ENCODE peak calls at places on chromosomes 4 and X, in seven cellular contexts. W is CD8-positive, alpha-beta T cell; D is spleen; C is PC-3; J is adrenal gland; G is uterus; P is CD4-positive, alpha-beta memory T cell. Z is an unnamed sample. For H3K4me1, the result is how much of the 10 kb centered on the place peaks cover.

GRCh38 chr4:90113881-90114457 is 13.2 kb upstream of the CCSER1 start:
- DNase-seq in C (peak), D (no peak), J (no peak), G (no peak), W (no peak), P (no peak), Z (no peak)

GRCh38 chrX:107448625-107449468 is 605 bp upstream of the FRMPD3 start:
- DNase-seq in G (peak), D (no peak), W (no peak), J (no peak), C (peak), P (no peak), Z (no peak)

GRCh38 chr4:164023214-164023613 is 528.7 kb downstream of the TMA16 start:
- DNase-seq in P (no peak), D (no peak), C (no peak), G (no peak), W (no peak), J (no peak), Z (no peak)

GRCh38 chrX:101803451-101803850 is 128.4 kb downstream of the ZMAT1 start:
- DNase-seq in C (peak), D (no peak), G (no peak), W (no peak), P (no peak), J (no peak), Z (no peak)

GRCh38 chr4:172980178-172980577 is 188.4 kb upstream of the GALNT7 start:
- DNase-seq in J (no peak), P (no peak), W (no peak), C (no peak), D (no peak), G (no peak), Z (no peak)

GRCh38 chr4:92615049-92615448 is 311.3 kb downstream of the GRID2 start:
- DNase-seq in D (no peak), W (no peak), G (no peak), C (no peak), P (no peak), J (no peak), Z (no peak)

GRCh38 chrX:51598899-51599298 is 19.8 kb downstream of the CENPVL3 start:
- DNase-seq in P (no peak), G (no peak), W (no peak), J (no peak), C (no peak), D (no peak), Z (no peak)

GRCh38 chr4:109952612-109953011 is 39.9 kb downstream of the EGF start:
- DNase-seq in P (no peak), D (no peak), G (no peak), J (no peak), W (no peak), C (no peak), Z (no peak)

GRCh38 chrX:1305411-1305810 is 31.2 kb upstream of the IL3RA start:
- DNase-seq in P (no peak), W (no peak), D (peak), C (no peak), G (no peak), J (no peak), Z (no peak)

GRCh38 chr4:3470244-3471097 is 7.4 kb downstream of the DOK7 start:
- DNase-seq in C (peak), W (no peak), P (no peak), D (peak), J (no peak), G (no peak), Z (no peak)

GRCh38 chr4:55214172-55214571 is 88.8 kb upstream of the KDR start:
- DNase-seq in D (no peak), C (peak), J (no peak), P (no peak), G (no peak), W (no peak), Z (no peak)

GRCh38 chr4:8264106-8264505 is 5.4 kb upstream of the HTRA3 start:
- DNase-seq in C (no peak), W (no peak), P (no peak), J (no peak), G (no peak), D (no peak), Z (no peak)

GRCh38 chr4:122764071-122764807 is 31.7 kb downstream of the BBS12 start:
- DNase-seq in J (no peak), D (no peak), P (no peak), W (no peak), G (no peak), C (peak), Z (no peak)

GRCh38 chr4:21697583-21697982 is 251.0 kb downstream of the KCNIP4 start:
- DNase-seq in G (no peak), C (peak), J (peak), D (peak), W (no peak), P (no peak), Z (peak)

GRCh38 chr4:82918091-82918490 is 17.6 kb downstream of the THAP9 start:
- DNase-seq in C (no peak), W (no peak), G (no peak), P (no peak), D (no peak), J (no peak), Z (no peak)

GRCh38 chrX:107537815-107538214 is 88.4 kb downstream of the FRMPD3 start:
- DNase-seq in W (no peak), P (peak), J (peak), G (no peak), D (no peak), C (peak), Z (no peak)

GRCh38 chrX:17412692-17413091 is 37.7 kb downstream of the NHS start:
- DNase-seq in D (no peak), W (no peak), C (peak), P (no peak), J (no peak), G (no peak), Z (no peak)

GRCh38 chr4:138972956-138973819 is 42.4 kb upstream of the NOCT start:
- DNase-seq in G (no peak), J (no peak), P (no peak), D (no peak), C (no peak), W (no peak), Z (no peak)

GRCh38 chr4:831483-831805 is 5.5 kb upstream of the CPLX1 start:
- DNase-seq in W (no peak), C (no peak), G (no peak), J (no peak), P (no peak), D (no peak), Z (no peak)

GRCh38 chr4:34644716-34645115 is 1599.6 kb downstream of the ARAP2 start:
- DNase-seq in W (no peak), D (no peak), G (no peak), P (no peak), J (no peak), C (no peak), Z (no peak)

GRCh38 chr4:112147697-112148096 is 2.4 kb downstream of the FAM241A start:
- DNase-seq in P (no peak), J (no peak), D (no peak), C (no peak), G (no peak), W (no peak), Z (no peak)

GRCh38 chr4:114563536-114564315 is 34.9 kb upstream of the UGT8 start:
- DNase-seq in W (no peak), J (no peak), P (no peak), D (no peak), G (no peak), C (peak), Z (no peak)

GRCh38 chr4:66000500-66001117 is 330.3 kb upstream of the EPHA5 start:
- DNase-seq in C (peak), P (no peak), D (no peak), W (no peak), G (no peak), J (no peak), Z (no peak)

GRCh38 chr4:108540536-108540935 is 79.8 kb upstream of the RPL34 start:
- DNase-seq in G (no peak), W (no peak), D (no peak), P (no peak), C (no peak), J (no peak), Z (no peak)

GRCh38 chr4:164768516-164768915 is 14.6 kb downstream of the SMIM31 start:
- DNase-seq in C (peak), J (no peak), G (no peak), P (no peak), D (no peak), W (no peak), Z (no peak)

GRCh38 chr4:167826281-167826680 is 266.1 kb upstream of the ANXA10 start:
- DNase-seq in C (peak), J (no peak), P (no peak), D (no peak), G (no peak), W (no peak), Z (no peak)

GRCh38 chr4:5619913-5620625 is 88.3 kb downstream of the EVC2 start:
- DNase-seq in W (no peak), J (no peak), D (no peak), G (no peak), P (no peak), C (no peak), Z (no peak)

GRCh38 chr4:57462843-57463242 is 352.7 kb upstream of the IGFBP7 start:
- DNase-seq in W (no peak), P (no peak), D (no peak), J (no peak), C (no peak), G (no peak), Z (no peak)

GRCh38 chr4:158018090-158018808 is 154.6 kb downstream of the GASK1B start:
- DNase-seq in D (no peak), P (no peak), G (no peak), C (no peak), J (no peak), W (no peak), Z (no peak)

GRCh38 chrX:72305286-72306084 is at the start of gene CITED1:
- DNase-seq in J (no peak), D (no peak), P (no peak), G (no peak), C (no peak), W (no peak), Z (no peak)

GRCh38 chr4:171983935-171984805 is 171.0 kb downstream of the GALNTL6 start:
- DNase-seq in W (no peak), J (no peak), G (no peak), D (no peak), P (no peak), C (no peak), Z (no peak)

GRCh38 chr4:2222838-2223237 is 19.1 kb downstream of the HAUS3 start:
- DNase-seq in J (no peak), C (peak), D (no peak), G (no peak), P (no peak), W (no peak), Z (no peak)

GRCh38 chrX:1111543-1112300 is 100.7 kb downstream of the CRLF2 start:
- DNase-seq in C (no peak), D (peak), J (no peak), W (no peak), P (no peak), G (no peak), Z (no peak)

GRCh38 chrX:46375831-46376230 is 169.4 kb downstream of the ZNF674 start:
- DNase-seq in W (no peak), P (no peak), D (no peak), C (peak), G (no peak), J (no peak), Z (no peak)

GRCh38 chr4:109837014-109837413 is 9.2 kb downstream of the RRH start:
- DNase-seq in P (no peak), G (no peak), D (no peak), W (no peak), J (no peak), C (no peak), Z (no peak)

GRCh38 chr4:142840516-142841123 is 5.5 kb downstream of the INPP4B start:
- DNase-seq in W (no peak), D (no peak), G (no peak), C (peak), J (no peak), P (no peak), Z (no peak)

DNA sequence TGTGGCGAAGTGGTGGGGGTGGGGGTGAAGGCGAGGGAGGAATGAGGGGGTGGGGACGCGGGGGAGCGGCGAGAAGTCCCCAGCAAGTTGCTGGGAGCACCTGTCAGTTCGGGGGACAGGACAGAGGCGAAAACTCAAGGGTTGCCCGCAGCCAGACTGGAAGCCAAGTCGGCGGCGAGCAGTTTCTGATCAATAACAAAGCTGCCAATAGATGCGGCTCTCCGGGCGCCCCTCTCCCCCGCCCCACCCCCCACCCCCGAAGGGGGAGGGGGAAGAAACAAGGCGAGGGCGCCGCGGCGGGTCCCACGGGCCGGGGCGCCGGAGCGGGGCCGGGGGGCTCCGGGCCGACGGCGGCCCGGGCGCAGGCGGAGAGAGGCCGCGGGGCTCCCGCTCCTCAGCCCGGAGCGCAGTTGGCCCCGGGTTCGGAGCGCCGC is 414 bp downstream of the PDGFC start:
- DNase-seq in P (no peak), G (peak), W (no peak), D (peak), C (no peak), J (peak), Z (peak)
- H3K4me1 ChIP-seq in P (under half), G (under half), W (under half), D (under half), C (under half), J (under half), Z (under half)

DNA sequence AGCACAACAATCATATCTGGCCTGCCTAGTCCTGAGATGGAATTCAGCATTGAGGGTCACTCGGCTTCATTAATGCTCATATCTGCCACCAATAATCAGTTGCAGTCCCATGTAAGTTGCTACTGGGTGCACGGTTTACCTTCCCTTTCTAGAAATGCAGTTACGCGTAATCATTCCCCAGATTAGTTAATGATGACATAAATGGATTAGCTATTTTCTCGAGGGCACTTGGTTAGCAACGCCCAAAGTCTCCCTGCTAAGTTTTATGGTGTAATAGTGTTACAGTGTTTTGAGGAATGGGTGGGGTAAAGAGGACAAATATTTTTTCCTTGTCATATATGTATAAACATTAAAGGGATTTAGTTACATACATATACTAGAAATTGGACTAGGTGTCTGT is 118.8 kb downstream of the MID1 start:
- DNase-seq in G (no peak), J (no peak), W (no peak), D (no peak), P (no peak), C (no peak), Z (no peak)
- H3K4me1 ChIP-seq in G (under half), J (under half), W (under half), D (under half), P (under half), C (under half), Z (under half)

DNA sequence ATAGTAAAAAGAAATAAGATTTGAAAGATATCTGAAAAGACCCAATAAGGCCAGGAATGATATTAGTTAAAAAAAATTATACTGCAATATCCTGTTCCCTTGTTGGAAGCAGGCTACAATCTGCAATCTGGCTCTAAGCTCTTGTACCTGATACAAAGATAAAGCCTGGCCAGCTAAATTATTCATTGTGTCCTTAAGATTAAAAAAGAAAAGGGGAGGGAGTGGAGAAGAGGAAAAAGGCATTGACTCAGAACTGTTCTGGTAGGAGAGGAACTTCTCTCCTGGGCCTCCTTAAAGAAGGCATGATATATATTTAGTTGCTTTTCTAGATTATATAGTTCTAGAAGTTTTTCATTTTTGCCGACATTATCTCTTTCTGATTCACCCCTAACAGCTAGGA is 46.7 kb downstream of the IRF2 start:
- DNase-seq in C (no peak), P (no peak), G (no peak), W (no peak), J (no peak), D (no peak), Z (no peak)
- H3K4me1 ChIP-seq in C (under half), P (under half), G (under half), W (under half), J (under half), D (half or more), Z (under half)

DNA sequence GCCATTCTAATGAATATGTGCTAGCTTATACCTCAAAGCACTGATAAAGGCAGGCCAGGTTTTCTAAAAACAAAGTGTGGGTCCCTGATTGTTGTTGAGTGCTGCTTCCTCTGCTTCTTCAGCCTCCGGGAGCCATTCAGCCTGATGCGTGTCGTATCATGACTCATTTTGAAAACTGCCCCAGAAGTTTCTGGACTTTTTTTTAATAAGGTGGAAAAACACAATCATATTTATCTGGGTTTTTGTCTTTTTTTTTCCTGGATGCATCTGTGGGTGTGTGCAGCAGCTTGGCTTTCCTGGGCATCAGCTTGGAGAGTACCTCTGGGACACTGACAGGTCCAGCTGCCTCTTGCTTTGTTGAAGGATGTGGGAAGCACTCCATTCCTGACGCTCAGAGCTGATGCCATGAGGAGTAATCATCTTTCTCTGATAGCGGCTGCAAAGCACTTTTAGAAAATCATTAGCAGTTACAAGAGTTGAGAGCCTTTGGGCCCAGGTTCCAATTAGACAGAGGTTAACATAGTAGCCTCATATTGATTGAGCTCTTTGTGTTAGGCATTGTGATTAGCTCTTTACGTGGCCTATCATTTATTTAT is 66.9 kb downstream of the PARM1 start:
- DNase-seq in C (no peak), J (no peak), P (no peak), D (no peak), G (no peak), W (no peak), Z (no peak)
- H3K4me1 ChIP-seq in C (under half), J (under half), P (under half), D (under half), G (under half), W (under half), Z (under half)

GRCh38 chr4:6625256-6625655 is 15.2 kb upstream of the MRFAP1 start:
- DNase-seq in J (no peak), G (no peak), P (no peak), D (no peak), C (no peak), W (no peak), Z (no peak)
- H3K4me1 ChIP-seq in J (under half), G (under half), P (under half), D (under half), C (under half), W (under half), Z (under half)

GRCh38 chr4:38681283-38682066 is 17.5 kb downstream of the KLF3 start:
- DNase-seq in C (no peak), P (no peak), W (no peak), G (no peak), D (no peak), J (no peak), Z (no peak)

GRCh38 chr4:38677466-38677865 is 13.5 kb downstream of the KLF3 start:
- DNase-seq in P (no peak), W (no peak), C (no peak), G (no peak), D (no peak), J (no peak), Z (no peak)

GRCh38 chr4:38675167-38676121 is 11.4 kb downstream of the KLF3 start:
- DNase-seq in J (peak), G (peak), D (no peak), C (peak), W (peak), P (peak), Z (peak)

GRCh38 chr4:38676986-38677385 is 13.0 kb downstream of the KLF3 start:
- DNase-seq in G (no peak), J (no peak), D (no peak), C (no peak), P (no peak), W (no peak), Z (no peak)

DNA sequence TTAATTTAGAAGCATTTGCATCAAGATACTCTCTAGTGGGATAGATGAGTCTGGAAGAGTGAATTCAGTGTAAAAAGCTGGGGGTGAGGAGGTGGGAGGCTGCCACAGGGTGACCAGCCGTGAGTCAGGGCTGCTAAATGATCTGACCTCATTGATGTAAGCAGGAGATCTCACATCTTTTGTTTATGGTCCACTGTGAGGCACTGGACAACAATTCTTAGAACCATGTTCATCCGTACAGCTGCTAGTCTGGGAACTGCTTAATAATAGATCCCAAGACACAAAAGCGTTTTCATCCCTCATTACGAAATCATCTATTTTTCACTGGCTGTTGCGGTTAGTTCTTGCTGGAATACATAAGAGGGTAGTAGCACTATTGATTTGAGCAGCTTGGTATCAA is 14.1 kb downstream of the KLF3 start:
- DNase-seq in G (no peak), C (no peak), J (no peak), W (no peak), D (no peak), P (no peak), Z (no peak)
- H3K4me1 ChIP-seq in G (under half), C (under half), J (under half), W (half or more), D (half or more), P (half or more), Z (under half)

GRCh38 chr4:53646792-53647191 is 55.5 kb upstream of the LNX1 start:
- DNase-seq in C (peak), W (no peak), D (no peak), P (no peak), J (peak), G (peak), Z (no peak)
- H3K4me1 ChIP-seq in C (under half), W (under half), D (under half), P (under half), J (under half), G (under half), Z (under half)

GRCh38 chrX:31307952-31308351 is 236.1 kb upstream of the FTHL17 start:
- DNase-seq in G (no peak), D (no peak), W (no peak), J (no peak), C (no peak), P (no peak), Z (no peak)
- H3K4me1 ChIP-seq in G (under half), D (under half), W (under half), J (under half), C (under half), P (under half), Z (under half)

DNA sequence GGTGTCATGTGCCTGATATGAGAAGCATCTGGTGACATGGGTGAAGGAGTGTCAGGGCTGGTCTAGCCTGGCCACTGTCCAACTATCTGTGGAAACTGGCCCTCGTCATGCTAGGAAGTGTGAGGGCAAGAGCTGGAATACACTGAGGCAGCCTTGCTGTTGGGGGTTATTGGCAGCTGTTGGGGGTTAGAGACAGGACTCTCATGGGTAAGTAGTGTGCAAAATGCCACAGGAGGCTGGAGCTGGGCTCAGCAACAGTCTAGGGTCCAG is 167.4 kb upstream of the PGRMC2 start:
- DNase-seq in P (no peak), G (peak), W (no peak), C (no peak), D (no peak), J (no peak), Z (no peak)
- H3K4me1 ChIP-seq in P (under half), G (under half), W (under half), C (under half), D (under half), J (under half), Z (under half)

GRCh38 chrX:53266914-53267313 is 14.5 kb downstream of the IQSEC2 start:
- DNase-seq in G (no peak), P (no peak), J (no peak), W (no peak), C (no peak), D (no peak), Z (no peak)
- H3K4me1 ChIP-seq in G (under half), P (under half), J (under half), W (under half), C (half or more), D (under half), Z (under half)